ENCODE peak calls at places on chromosome 2, in nine cellular contexts. T, B, R, M, X, U, V, Y and P are unnamed samples. For H3K9me3, the result is how much of the 10 kb centered on the place peaks cover.

GRCh38 chr2:229375241-229375640 is 104.2 kb upstream of the PID1 start:
- DNase-seq in T (no peak), B (no peak), R (no peak), M (no peak), X (no peak), U (no peak), V (no peak), Y (no peak), P (no peak)

GRCh38 chr2:96891591-96892333 is 21.9 kb upstream of the SEMA4C start:
- DNase-seq in T (peak), B (peak), R (no peak), M (no peak), X (no peak), U (no peak), V (no peak), Y (no peak), P (peak)

GRCh38 chr2:171615071-171615470 is 72.2 kb upstream of the DYNC1I2 start:
- DNase-seq in T (no peak), B (no peak), R (no peak), M (no peak), X (no peak), U (no peak), V (no peak), Y (no peak), P (no peak)

GRCh38 chr2:130843321-130843985 is 6.7 kb downstream of the ARHGEF4 start:
- DNase-seq in T (no peak), B (no peak), R (no peak), M (no peak), X (no peak), U (no peak), V (no peak), Y (no peak), P (no peak)

GRCh38 chr2:27736890-27737204 is 34.7 kb upstream of the MRPL33 start:
- DNase-seq in T (no peak), B (no peak), R (no peak), M (no peak), X (no peak), U (no peak), V (no peak), Y (no peak), P (no peak)

GRCh38 chr2:134668821-134669220 is 50.0 kb downstream of the TMEM163 start:
- DNase-seq in T (no peak), B (peak), R (no peak), M (no peak), X (no peak), U (no peak), V (no peak), Y (no peak), P (no peak)

GRCh38 chr2:9378433-9379371 is 44.6 kb downstream of the ITGB1BP1 start:
- DNase-seq in T (peak), B (peak), R (peak), M (peak), X (no peak), U (peak), V (peak), Y (peak), P (peak)

GRCh38 chr2:5057895-5058294 is 634.3 kb upstream of the SOX11 start:
- DNase-seq in T (no peak), B (no peak), R (no peak), M (no peak), X (no peak), U (no peak), V (no peak), Y (no peak), P (no peak)

GRCh38 chr2:10192392-10192791 is 69.9 kb downstream of the RRM2 start:
- DNase-seq in T (no peak), B (no peak), R (no peak), M (no peak), X (no peak), U (no peak), V (no peak), Y (no peak), P (no peak)

GRCh38 chr2:3264010-3264744 is 113.4 kb downstream of the EIPR1 start:
- DNase-seq in T (no peak), B (no peak), R (no peak), M (no peak), X (peak), U (no peak), V (no peak), Y (no peak), P (no peak)

GRCh38 chr2:223019390-223019930 is 32.5 kb upstream of the KCNE4 start:
- DNase-seq in T (peak), B (no peak), R (no peak), M (peak), X (peak), U (no peak), V (no peak), Y (no peak), P (no peak)

GRCh38 chr2:134173338-134174016 is 80.4 kb upstream of the MGAT5 start:
- DNase-seq in T (no peak), B (no peak), R (no peak), M (peak), X (peak), U (no peak), V (peak), Y (no peak), P (no peak)

GRCh38 chr2:229780856-229781773 is 66.8 kb upstream of the DNER start:
- DNase-seq in T (peak), B (no peak), R (no peak), M (no peak), X (no peak), U (no peak), V (no peak), Y (no peak), P (peak)

GRCh38 chr2:50335433-50335832 is 696.5 kb downstream of the NRXN1 start:
- DNase-seq in T (no peak), B (no peak), R (no peak), M (no peak), X (no peak), U (no peak), V (no peak), Y (no peak), P (no peak)

GRCh38 chr2:26892133-26892532 is 44.2 kb downstream of the DPYSL5 start:
- DNase-seq in T (no peak), B (no peak), R (no peak), M (no peak), X (no peak), U (no peak), V (no peak), Y (no peak), P (no peak)

GRCh38 chr2:120738786-120739771 is 3.4 kb downstream of the GLI2 start:
- DNase-seq in T (no peak), B (no peak), R (no peak), M (no peak), X (no peak), U (no peak), V (no peak), Y (no peak), P (no peak)

GRCh38 chr2:222353998-222354397 is 55.2 kb upstream of the PAX3 start:
- DNase-seq in T (peak), B (no peak), R (no peak), M (no peak), X (no peak), U (no peak), V (no peak), Y (no peak), P (no peak)

GRCh38 chr2:179974743-179975142 is 32.4 kb downstream of the CWC22 start:
- DNase-seq in T (no peak), B (no peak), R (no peak), M (no peak), X (no peak), U (no peak), V (no peak), Y (no peak), P (no peak)

GRCh38 chr2:43024515-43024962 is 201.9 kb downstream of the ZFP36L2 start:
- DNase-seq in T (peak), B (peak), R (peak), M (peak), X (peak), U (peak), V (peak), Y (peak), P (peak)

GRCh38 chr2:35548171-35548570 is 807.4 kb upstream of the CRIM1 start:
- DNase-seq in T (no peak), B (no peak), R (no peak), M (no peak), X (no peak), U (no peak), V (no peak), Y (no peak), P (no peak)

GRCh38 chr2:140604096-140604495 is 1526.7 kb downstream of the LRP1B start:
- DNase-seq in T (no peak), B (no peak), R (no peak), M (no peak), X (no peak), U (no peak), V (no peak), Y (no peak), P (no peak)

GRCh38 chr2:136233315-136233714 is 115.4 kb upstream of the CXCR4 start:
- DNase-seq in T (no peak), B (no peak), R (no peak), M (no peak), X (no peak), U (no peak), V (no peak), Y (no peak), P (no peak)

GRCh38 chr2:193276560-193276959 is 1081.8 kb upstream of the TMEFF2 start:
- DNase-seq in T (no peak), B (no peak), R (no peak), M (no peak), X (no peak), U (peak), V (no peak), Y (no peak), P (no peak)

GRCh38 chr2:17752892-17753802 is 463 bp downstream of the SMC6 start:
- DNase-seq in T (peak), B (peak), R (no peak), M (peak), X (peak), U (peak), V (peak), Y (peak), P (peak)

GRCh38 chr2:239177325-239177724 is 223.5 kb downstream of the HDAC4 start:
- DNase-seq in T (no peak), B (no peak), R (no peak), M (no peak), X (no peak), U (peak), V (no peak), Y (peak), P (no peak)

GRCh38 chr2:234099266-234099665 is 48.8 kb downstream of the SPP2 start:
- DNase-seq in T (no peak), B (no peak), R (no peak), M (no peak), X (no peak), U (no peak), V (no peak), Y (no peak), P (no peak)

GRCh38 chr2:1942836-1943360 is 198.6 kb upstream of the PXDN start:
- DNase-seq in T (no peak), B (no peak), R (no peak), M (no peak), X (no peak), U (no peak), V (no peak), Y (peak), P (no peak)

GRCh38 chr2:96669539-96670215 is 27.1 kb downstream of the FER1L5 start:
- DNase-seq in T (no peak), B (peak), R (no peak), M (no peak), X (no peak), U (peak), V (no peak), Y (no peak), P (no peak)

DNA sequence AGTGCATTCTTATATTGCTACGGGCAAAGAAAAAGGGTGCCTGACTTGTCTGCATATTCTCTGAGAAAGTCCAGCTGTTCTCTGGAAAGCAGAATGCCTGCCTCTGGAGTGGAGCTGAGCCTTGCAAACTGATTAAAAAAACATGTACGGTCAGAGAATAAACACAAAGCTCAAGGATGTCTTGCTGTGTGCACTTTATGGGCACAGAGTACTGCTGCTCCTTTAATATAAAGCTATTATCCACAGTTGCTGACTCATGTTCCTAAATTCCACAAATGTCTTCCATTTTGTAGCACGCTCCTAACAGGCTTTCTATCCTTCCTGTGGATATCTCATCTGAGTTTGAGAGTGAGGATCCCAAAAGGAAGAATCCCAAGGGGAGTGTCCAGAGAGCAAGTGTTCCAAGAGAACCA is 229.0 kb downstream of the MREG start:
- DNase-seq in T (no peak), B (no peak), R (no peak), M (no peak), X (no peak), U (no peak), V (no peak), Y (peak), P (peak)
- H3K27ac ChIP-seq in T (no peak), B (peak), R (peak), M (no peak), X (no peak), U (no peak), V (no peak), Y (peak), P (peak)

GRCh38 chr2:628651-629050 is 48.6 kb downstream of the TMEM18 start:
- DNase-seq in T (no peak), B (no peak), R (no peak), M (no peak), X (no peak), U (no peak), V (no peak), Y (no peak), P (no peak)
- H3K4me3 ChIP-seq in T (no peak), B (no peak), R (no peak), M (no peak), X (no peak), U (no peak), V (no peak), Y (no peak), P (no peak)

GRCh38 chr2:16073471-16073870 is 133.1 kb downstream of the MYCN start:
- DNase-seq in T (no peak), B (no peak), R (no peak), M (no peak), X (no peak), U (no peak), V (no peak), Y (no peak), P (no peak)

GRCh38 chr2:16077601-16078000 is 137.3 kb downstream of the MYCN start:
- DNase-seq in T (no peak), B (no peak), R (no peak), M (no peak), X (peak), U (no peak), V (no peak), Y (no peak), P (no peak)

GRCh38 chr2:16072638-16073290 is 132.4 kb downstream of the MYCN start:
- DNase-seq in T (no peak), B (no peak), R (no peak), M (no peak), X (no peak), U (no peak), V (no peak), Y (no peak), P (no peak)

GRCh38 chr2:16073921-16074425 is 133.6 kb downstream of the MYCN start:
- DNase-seq in T (no peak), B (no peak), R (no peak), M (no peak), X (no peak), U (no peak), V (no peak), Y (no peak), P (no peak)

GRCh38 chr2:16075045-16076012 is 135.0 kb downstream of the MYCN start:
- DNase-seq in T (no peak), B (no peak), R (no peak), M (no peak), X (no peak), U (no peak), V (no peak), Y (no peak), P (no peak)
- H3K9me3 ChIP-seq in T (under half), B (under half), R (under half), M (under half), X (under half), U (under half), V (under half), Y (under half), P (under half)

GRCh38 chr2:44804406-44805235 is 136.9 kb upstream of the SIX3 start:
- DNase-seq in T (no peak), B (no peak), R (no peak), M (no peak), X (no peak), U (no peak), V (no peak), Y (no peak), P (no peak)
- H3K27ac ChIP-seq in T (no peak), B (no peak), R (no peak), M (no peak), X (no peak), U (no peak), V (no peak), Y (no peak), P (no peak)

DNA sequence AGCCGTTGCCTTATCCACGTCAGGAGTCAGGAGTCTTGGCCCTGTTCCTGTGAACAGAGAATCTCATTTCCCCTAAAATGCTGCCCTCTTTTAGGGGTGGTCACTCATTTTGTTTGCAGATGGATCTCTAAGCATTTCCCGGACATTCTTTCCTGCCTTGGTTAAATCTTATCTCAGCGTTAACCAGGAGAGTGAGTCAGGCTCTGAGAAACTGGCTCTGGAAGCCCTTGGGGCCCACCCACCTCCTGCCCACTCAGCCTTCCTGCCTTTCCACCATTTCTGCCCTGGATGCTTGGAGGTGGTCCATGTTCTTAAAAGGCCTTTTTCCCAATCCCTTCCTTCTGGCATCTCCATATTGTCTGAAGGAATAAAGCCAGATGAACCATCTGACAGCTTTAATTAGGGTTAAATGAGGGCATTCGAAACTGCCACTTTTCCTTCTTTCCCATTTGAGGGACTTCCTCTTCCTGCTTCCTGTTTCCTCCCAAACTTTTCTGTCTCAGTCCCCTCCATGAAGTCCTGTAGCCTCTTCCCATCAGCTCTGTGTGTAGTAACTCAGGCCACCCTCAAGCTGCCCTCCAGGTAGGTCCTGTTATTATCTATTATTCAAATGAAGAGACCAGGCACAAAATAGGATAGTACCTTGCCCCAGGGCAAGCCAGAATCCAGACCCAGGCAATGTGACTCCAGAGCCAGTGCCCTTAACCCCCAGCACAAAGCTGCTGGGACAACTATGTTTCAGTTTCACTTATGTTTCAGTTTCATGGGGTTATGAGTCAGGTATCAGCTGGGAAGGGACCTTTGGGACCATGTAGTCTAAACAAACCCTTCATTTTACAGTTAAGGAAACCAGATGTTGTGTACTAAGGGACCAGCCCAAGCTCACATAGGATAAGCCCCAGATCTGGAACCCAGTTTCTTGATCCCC is 9.7 kb downstream of the HK2 start:
- DNase-seq in T (peak), B (no peak), R (no peak), M (no peak), X (no peak), U (peak), V (no peak), Y (peak), P (peak)
- H3K4me3 ChIP-seq in T (no peak), B (no peak), R (peak), M (no peak), X (no peak), U (no peak), V (no peak), Y (no peak), P (no peak)

GRCh38 chr2:240618776-240619175 is 6.5 kb upstream of the GPR35 start:
- DNase-seq in T (no peak), B (peak), R (no peak), M (no peak), X (no peak), U (no peak), V (no peak), Y (no peak), P (no peak)
- H3K9me3 ChIP-seq in T (under half), B (under half), R (under half), M (under half), X (under half), U (under half), V (under half), Y (under half), P (under half)

DNA sequence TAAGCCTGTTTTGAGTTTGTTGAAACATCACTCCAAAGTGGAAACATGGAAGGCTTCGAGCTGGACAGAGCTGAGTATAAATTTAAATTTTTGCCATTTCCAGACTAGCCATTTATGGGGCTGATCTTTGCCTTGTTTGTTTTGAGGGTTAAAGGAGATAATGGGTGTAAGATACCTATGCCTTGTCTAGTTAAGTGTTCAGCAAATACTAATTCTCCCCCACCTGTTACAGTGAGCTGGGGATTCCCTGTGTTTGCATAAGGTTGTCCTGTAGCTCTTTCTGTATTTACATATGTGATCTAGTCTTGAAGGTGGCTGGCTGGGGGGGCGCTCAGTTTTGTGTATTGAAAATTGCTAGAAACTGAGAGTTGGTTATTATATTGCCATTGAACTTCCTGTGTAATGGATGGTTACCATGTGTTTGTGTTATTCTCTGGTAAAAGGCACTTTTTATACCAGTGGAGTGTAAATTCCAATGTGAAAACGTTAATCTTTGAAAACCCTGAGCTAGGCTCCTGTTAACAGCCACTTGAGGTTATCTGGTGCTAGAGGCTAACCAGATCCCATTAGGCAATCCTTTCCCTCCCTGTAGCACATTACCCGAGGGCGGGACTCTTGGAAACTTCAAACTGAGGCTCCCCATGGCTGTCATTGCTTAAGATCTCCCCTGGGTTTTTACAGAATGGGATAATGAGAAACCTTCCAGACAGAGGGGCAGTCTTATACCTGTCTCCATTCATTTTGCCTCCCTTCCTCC is 26.7 kb downstream of the TANC1 start:
- DNase-seq in T (no peak), B (no peak), R (no peak), M (no peak), X (no peak), U (no peak), V (peak), Y (no peak), P (no peak)
- H3K27ac ChIP-seq in T (no peak), B (no peak), R (peak), M (no peak), X (no peak), U (no peak), V (peak), Y (no peak), P (no peak)

GRCh38 chr2:85429924-85430289 is 11.4 kb downstream of the SH2D6 start:
- DNase-seq in T (no peak), B (no peak), R (no peak), M (no peak), X (no peak), U (no peak), V (no peak), Y (no peak), P (no peak)

GRCh38 chr2:85431787-85432186 is 13.3 kb downstream of the SH2D6 start:
- DNase-seq in T (no peak), B (no peak), R (no peak), M (no peak), X (no peak), U (no peak), V (no peak), Y (no peak), P (no peak)

GRCh38 chr2:85428343-85428881 is 9.9 kb downstream of the SH2D6 start:
- DNase-seq in T (no peak), B (no peak), R (no peak), M (no peak), X (no peak), U (no peak), V (no peak), Y (no peak), P (no peak)

GRCh38 chr2:85429213-85429923 is 10.9 kb downstream of the SH2D6 start:
- DNase-seq in T (no peak), B (no peak), R (no peak), M (no peak), X (no peak), U (no peak), V (no peak), Y (no peak), P (no peak)

GRCh38 chr2:85430780-85431601 is 12.5 kb downstream of the SH2D6 start:
- DNase-seq in T (no peak), B (no peak), R (no peak), M (no peak), X (no peak), U (no peak), V (no peak), Y (no peak), P (no peak)
- H3K4me3 ChIP-seq in T (no peak), B (no peak), R (no peak), M (no peak), X (no peak), U (no peak), V (no peak), Y (no peak), P (no peak)